ENCODE peak calls at places on chromosomes 5 and 9, in four cellular contexts. H, Y, Q and S are unnamed samples.

GRCh38 chr5:139644646-139645494 is 3.3 kb upstream of the CXXC5 start:
- DNase-seq in H (no peak), Y (no peak), Q (no peak), S (no peak)

GRCh38 chr9:126028746-126029145 is 281.6 kb downstream of the PBX3 start:
- DNase-seq in Y (no peak), Q (no peak), H (no peak), S (no peak)

GRCh38 chr5:67620386-67621039 is 423.9 kb upstream of the CD180 start:
- DNase-seq in H (no peak), Q (no peak), Y (peak; percentile 10), S (no peak)

GRCh38 chr9:124066783-124067563 is 55.4 kb downstream of the LHX2 start:
- DNase-seq in Q (no peak), Y (no peak), H (no peak), S (no peak)

GRCh38 chr9:116151966-116152381 is 1.6 kb upstream of the PAPPA start:
- DNase-seq in Y (no peak), Q (no peak), H (no peak), S (no peak)

GRCh38 chr9:105890046-105890822 is 195.9 kb downstream of the TMEM38B start:
- DNase-seq in H (peak; percentile 11), Q (no peak), Y (no peak), S (no peak)

GRCh38 chr5:72812483-72812882 is 4.0 kb upstream of the TNPO1 start:
- DNase-seq in Q (no peak), H (no peak), Y (no peak), S (no peak)

GRCh38 chr5:134148316-134148715 is 28.4 kb downstream of the SKP1 start:
- DNase-seq in Q (no peak), Y (no peak), H (no peak), S (no peak)

GRCh38 chr5:50889790-50890189 is 223.4 kb downstream of the PARP8 start:
- DNase-seq in H (no peak), Q (no peak), Y (peak; percentile 10), S (no peak)